ENCODE peak calls at places on chromosomes 13 and 19, in seven cellular contexts. One of them, this sample, is unnamed.

GRCh38 chr13:78247362-78247761 is 328.7 kb upstream of the EDNRB start:
- DNase-seq in Peyer's patch: no peak
- DNase-seq in body of pancreas: no peak
- DNase-seq in left ventricle myocardium inferior: no peak
- DNase-seq in heart right ventricle: no peak
- DNase-seq in ascending aorta: no peak
- DNase-seq in colonic mucosa: no peak
- DNase-seq in this sample: no peak

GRCh38 chr19:28940751-28941500 is 272.0 kb downstream of the UQCRFS1 start:
- DNase-seq in Peyer's patch: no peak
- DNase-seq in body of pancreas: no peak
- DNase-seq in left ventricle myocardium inferior: no peak
- DNase-seq in heart right ventricle: no peak
- DNase-seq in ascending aorta: no peak
- DNase-seq in colonic mucosa: no peak
- DNase-seq in this sample: no peak

GRCh38 chr13:42401376-42401775 is 129.4 kb downstream of the AKAP11 start:
- DNase-seq in Peyer's patch: no peak
- DNase-seq in body of pancreas: no peak
- DNase-seq in left ventricle myocardium inferior: no peak
- DNase-seq in heart right ventricle: no peak
- DNase-seq in ascending aorta: no peak
- DNase-seq in colonic mucosa: no peak
- DNase-seq in this sample: no peak

GRCh38 chr13:59103004-59103768 is 1060.5 kb downstream of the DIAPH3 start:
- DNase-seq in Peyer's patch: no peak
- DNase-seq in body of pancreas: no peak
- DNase-seq in left ventricle myocardium inferior: no peak
- DNase-seq in heart right ventricle: no peak
- DNase-seq in ascending aorta: no peak
- DNase-seq in colonic mucosa: no peak
- DNase-seq in this sample: no peak

GRCh38 chr13:30371649-30372265 is 50.5 kb upstream of the UBE2L5 start:
- DNase-seq in Peyer's patch: peak; percentile 52
- DNase-seq in body of pancreas: peak; percentile 61
- DNase-seq in left ventricle myocardium inferior: no peak
- DNase-seq in heart right ventricle: no peak
- DNase-seq in ascending aorta: no peak
- DNase-seq in colonic mucosa: peak; percentile 80
- DNase-seq in this sample: no peak

GRCh38 chr19:47633516-47633915 is 24.6 kb downstream of the BICRA start:
- DNase-seq in Peyer's patch: no peak
- DNase-seq in body of pancreas: no peak
- DNase-seq in left ventricle myocardium inferior: no peak
- DNase-seq in heart right ventricle: no peak
- DNase-seq in ascending aorta: no peak
- DNase-seq in colonic mucosa: no peak
- DNase-seq in this sample: no peak

GRCh38 chr13:26785845-26786630 is 25.5 kb upstream of the GPR12 start:
- DNase-seq in Peyer's patch: no peak
- DNase-seq in body of pancreas: peak; percentile 30
- DNase-seq in left ventricle myocardium inferior: no peak
- DNase-seq in heart right ventricle: peak; percentile 14
- DNase-seq in ascending aorta: no peak
- DNase-seq in colonic mucosa: peak; percentile 34
- DNase-seq in this sample: peak; percentile 37

GRCh38 chr13:79295906-79296564 is 110.0 kb downstream of the RBM26 start:
- DNase-seq in Peyer's patch: no peak
- DNase-seq in body of pancreas: no peak
- DNase-seq in left ventricle myocardium inferior: no peak
- DNase-seq in heart right ventricle: no peak
- DNase-seq in ascending aorta: no peak
- DNase-seq in colonic mucosa: no peak
- DNase-seq in this sample: no peak

GRCh38 chr13:95787356-95788099 is 110.6 kb downstream of the DNAJC3 start:
- DNase-seq in Peyer's patch: no peak
- DNase-seq in body of pancreas: peak; percentile 47
- DNase-seq in left ventricle myocardium inferior: no peak
- DNase-seq in heart right ventricle: no peak
- DNase-seq in ascending aorta: no peak
- DNase-seq in colonic mucosa: no peak
- DNase-seq in this sample: no peak

GRCh38 chr19:7962644-7963268 is 19.3 kb upstream of the TIMM44 start:
- DNase-seq in Peyer's patch: no peak
- DNase-seq in body of pancreas: no peak
- DNase-seq in left ventricle myocardium inferior: no peak
- DNase-seq in heart right ventricle: no peak
- DNase-seq in ascending aorta: no peak
- DNase-seq in colonic mucosa: no peak
- DNase-seq in this sample: no peak

GRCh38 chr13:108185218-108185617 is 30.1 kb downstream of the LIG4 start:
- DNase-seq in Peyer's patch: no peak
- DNase-seq in body of pancreas: no peak
- DNase-seq in left ventricle myocardium inferior: no peak
- DNase-seq in heart right ventricle: no peak
- DNase-seq in ascending aorta: no peak
- DNase-seq in colonic mucosa: no peak
- DNase-seq in this sample: no peak

GRCh38 chr13:111898956-111899713 is 167.8 kb upstream of the SOX1 start:
- DNase-seq in Peyer's patch: no peak
- DNase-seq in body of pancreas: no peak
- DNase-seq in left ventricle myocardium inferior: no peak
- DNase-seq in heart right ventricle: no peak
- DNase-seq in ascending aorta: no peak
- DNase-seq in colonic mucosa: no peak
- DNase-seq in this sample: no peak

GRCh38 chr13:29260684-29261083 is 334.8 kb downstream of the SLC7A1 start:
- DNase-seq in Peyer's patch: no peak
- DNase-seq in body of pancreas: no peak
- DNase-seq in left ventricle myocardium inferior: no peak
- DNase-seq in heart right ventricle: no peak
- DNase-seq in ascending aorta: no peak
- DNase-seq in colonic mucosa: no peak
- DNase-seq in this sample: no peak

GRCh38 chr13:61086052-61086451 is 329.6 kb downstream of the PCDH20 start:
- DNase-seq in Peyer's patch: no peak
- DNase-seq in body of pancreas: no peak
- DNase-seq in left ventricle myocardium inferior: no peak
- DNase-seq in heart right ventricle: no peak
- DNase-seq in ascending aorta: no peak
- DNase-seq in colonic mucosa: no peak
- DNase-seq in this sample: no peak

GRCh38 chr19:6161271-6161850 is 25.9 kb downstream of the ACSBG2 start:
- DNase-seq in Peyer's patch: no peak
- DNase-seq in body of pancreas: peak; percentile 13
- DNase-seq in left ventricle myocardium inferior: no peak
- DNase-seq in heart right ventricle: peak; percentile 63
- DNase-seq in ascending aorta: no peak
- DNase-seq in colonic mucosa: peak; percentile 21
- DNase-seq in this sample: no peak

GRCh38 chr19:54209748-54210494 is 9.3 kb downstream of the RPS9 start:
- DNase-seq in Peyer's patch: peak; percentile 81
- DNase-seq in body of pancreas: peak; percentile 99
- DNase-seq in left ventricle myocardium inferior: peak; percentile 80
- DNase-seq in heart right ventricle: peak; percentile 82
- DNase-seq in ascending aorta: peak; percentile 75
- DNase-seq in colonic mucosa: peak; percentile 97
- DNase-seq in this sample: peak; percentile 91

GRCh38 chr13:45621950-45622349 is 6.4 kb upstream of the ERICH6B start:
- DNase-seq in Peyer's patch: no peak
- DNase-seq in body of pancreas: no peak
- DNase-seq in left ventricle myocardium inferior: no peak
- DNase-seq in heart right ventricle: no peak
- DNase-seq in ascending aorta: no peak
- DNase-seq in colonic mucosa: no peak
- DNase-seq in this sample: no peak

GRCh38 chr13:75566658-75567057 is 17.1 kb downstream of the UCHL3 start:
- DNase-seq in Peyer's patch: no peak
- DNase-seq in body of pancreas: no peak
- DNase-seq in left ventricle myocardium inferior: no peak
- DNase-seq in heart right ventricle: no peak
- DNase-seq in ascending aorta: no peak
- DNase-seq in colonic mucosa: no peak
- DNase-seq in this sample: no peak

GRCh38 chr13:73335226-73335625 is 276.4 kb downstream of the KLF5 start:
- DNase-seq in Peyer's patch: no peak
- DNase-seq in body of pancreas: no peak
- DNase-seq in left ventricle myocardium inferior: no peak
- DNase-seq in heart right ventricle: no peak
- DNase-seq in ascending aorta: no peak
- DNase-seq in colonic mucosa: no peak
- DNase-seq in this sample: no peak

GRCh38 chr13:99657848-99658265 is 156.6 kb downstream of the TM9SF2 start:
- DNase-seq in Peyer's patch: peak; percentile 60
- DNase-seq in body of pancreas: no peak
- DNase-seq in left ventricle myocardium inferior: peak; percentile 31
- DNase-seq in heart right ventricle: peak; percentile 21
- DNase-seq in ascending aorta: no peak
- DNase-seq in colonic mucosa: peak; percentile 18
- DNase-seq in this sample: peak; percentile 37

GRCh38 chr13:101706651-101707050 is 254.2 kb downstream of the ITGBL1 start:
- DNase-seq in Peyer's patch: no peak
- DNase-seq in body of pancreas: no peak
- DNase-seq in left ventricle myocardium inferior: no peak
- DNase-seq in heart right ventricle: no peak
- DNase-seq in ascending aorta: no peak
- DNase-seq in colonic mucosa: no peak
- DNase-seq in this sample: no peak

GRCh38 chr19:36417752-36418286 is 625 bp downstream of the ZFP82 start:
- DNase-seq in Peyer's patch: no peak
- DNase-seq in body of pancreas: no peak
- DNase-seq in left ventricle myocardium inferior: no peak
- DNase-seq in heart right ventricle: no peak
- DNase-seq in ascending aorta: no peak
- DNase-seq in colonic mucosa: peak; percentile 16
- DNase-seq in this sample: no peak

GRCh38 chr19:55158848-55159793 is 1.6 kb upstream of the TNNI3 start:
- DNase-seq in Peyer's patch: no peak
- DNase-seq in body of pancreas: no peak
- DNase-seq in left ventricle myocardium inferior: peak; percentile 86
- DNase-seq in heart right ventricle: peak; percentile 87
- DNase-seq in ascending aorta: no peak
- DNase-seq in colonic mucosa: no peak
- DNase-seq in this sample: no peak

GRCh38 chr19:49374665-49375434 is 11.2 kb downstream of the DKKL1 start:
- DNase-seq in Peyer's patch: no peak
- DNase-seq in body of pancreas: no peak
- DNase-seq in left ventricle myocardium inferior: no peak
- DNase-seq in heart right ventricle: no peak
- DNase-seq in ascending aorta: no peak
- DNase-seq in colonic mucosa: no peak
- DNase-seq in this sample: no peak

GRCh38 chr19:53076984-53077383 is 26.2 kb downstream of the ZNF160 start:
- DNase-seq in Peyer's patch: no peak
- DNase-seq in body of pancreas: peak; percentile 49
- DNase-seq in left ventricle myocardium inferior: peak; percentile 63
- DNase-seq in heart right ventricle: peak; percentile 63
- DNase-seq in ascending aorta: no peak
- DNase-seq in colonic mucosa: no peak
- DNase-seq in this sample: no peak

GRCh38 chr13:48797127-48797526 is 143.4 kb downstream of the CYSLTR2 start:
- DNase-seq in Peyer's patch: no peak
- DNase-seq in body of pancreas: no peak
- DNase-seq in left ventricle myocardium inferior: no peak
- DNase-seq in heart right ventricle: no peak
- DNase-seq in ascending aorta: no peak
- DNase-seq in colonic mucosa: no peak
- DNase-seq in this sample: no peak

GRCh38 chr19:13098291-13099072 is 4.2 kb downstream of the LYL1 start:
- DNase-seq in Peyer's patch: peak; percentile 75
- DNase-seq in body of pancreas: no peak
- DNase-seq in left ventricle myocardium inferior: no peak
- DNase-seq in heart right ventricle: no peak
- DNase-seq in ascending aorta: no peak
- DNase-seq in colonic mucosa: peak; percentile 58
- DNase-seq in this sample: no peak
- H3K4me3 ChIP-seq in Peyer's patch: peak overlapping the region; percentile 30
- H3K4me3 ChIP-seq in body of pancreas: no peak overlapping the region
- H3K4me3 ChIP-seq in left ventricle myocardium inferior: peak overlapping the region; percentile 70
- H3K4me3 ChIP-seq in heart right ventricle: peak overlapping the region; percentile 33
- H3K4me3 ChIP-seq in ascending aorta: peak overlapping the region; percentile 39
- H3K4me3 ChIP-seq in colonic mucosa: peak overlapping the region; percentile 27
- H3K4me3 ChIP-seq in this sample: peak overlapping the region; percentile 46

DNA sequence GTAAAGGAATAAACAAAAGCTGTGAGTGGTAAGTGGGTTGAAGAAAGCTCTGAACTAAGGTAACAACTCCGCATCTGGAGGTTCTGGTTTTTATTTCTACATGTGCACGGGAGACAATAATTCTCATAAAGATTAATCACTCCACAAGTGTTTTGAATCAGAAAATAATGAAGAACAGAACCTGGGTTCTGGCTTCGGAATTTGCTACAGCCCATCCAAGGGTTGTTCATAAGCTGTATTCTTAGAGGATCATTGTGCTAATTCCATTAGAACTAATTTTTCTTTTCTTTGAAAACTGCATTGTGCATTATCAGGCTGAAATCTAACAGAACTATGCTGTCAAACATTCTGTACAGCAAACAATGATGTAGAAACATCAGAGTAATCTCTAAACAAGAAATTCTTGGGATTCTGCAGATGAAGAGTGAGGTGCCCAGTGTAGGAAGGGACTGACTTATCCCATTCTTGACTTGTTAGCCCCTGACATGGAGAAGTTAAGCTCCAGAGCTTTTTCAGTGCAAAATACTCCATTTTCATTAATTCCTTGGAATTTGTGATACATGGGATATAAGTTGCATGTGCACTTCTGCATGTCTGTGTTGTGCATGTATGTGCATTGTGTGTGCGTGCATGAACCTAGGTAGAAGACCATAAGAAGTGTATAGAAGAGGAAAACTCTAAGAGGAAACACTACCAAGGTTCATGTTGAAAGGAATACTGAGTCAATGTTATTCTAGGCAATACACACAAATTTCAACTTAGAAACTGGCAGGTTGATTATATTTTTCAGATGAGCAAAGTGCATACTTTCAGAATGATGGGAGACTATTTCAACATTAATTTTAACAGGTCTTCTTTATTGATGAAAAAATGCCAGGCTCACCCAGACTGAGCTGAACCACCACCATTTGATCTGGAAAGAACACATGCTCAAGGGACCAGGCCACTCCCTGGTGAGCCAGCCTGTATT is 368.4 kb downstream of the COG6 start:
- DNase-seq in Peyer's patch: no peak
- DNase-seq in body of pancreas: no peak
- DNase-seq in left ventricle myocardium inferior: no peak
- DNase-seq in heart right ventricle: no peak
- DNase-seq in ascending aorta: no peak
- DNase-seq in colonic mucosa: no peak
- DNase-seq in this sample: no peak
- H3K27ac ChIP-seq in Peyer's patch: no peak overlapping the region
- H3K27ac ChIP-seq in body of pancreas: no peak overlapping the region
- H3K27ac ChIP-seq in left ventricle myocardium inferior: no peak overlapping the region
- H3K27ac ChIP-seq in heart right ventricle: no peak overlapping the region
- H3K27ac ChIP-seq in ascending aorta: no peak overlapping the region
- H3K27ac ChIP-seq in colonic mucosa: no peak overlapping the region
- H3K27ac ChIP-seq in this sample: no peak overlapping the region

GRCh38 chr19:41646589-41647204 is 19.8 kb upstream of the CEACAM4 start:
- DNase-seq in Peyer's patch: no peak
- DNase-seq in body of pancreas: peak; percentile 22
- DNase-seq in left ventricle myocardium inferior: no peak
- DNase-seq in heart right ventricle: no peak
- DNase-seq in ascending aorta: no peak
- DNase-seq in colonic mucosa: no peak
- DNase-seq in this sample: no peak
- TF ChIP-seq CTCF in Peyer's patch: peak; percentile 37
- TF ChIP-seq CTCF in body of pancreas: no peak
- TF ChIP-seq CTCF in left ventricle myocardium inferior: peak; percentile 26
- TF ChIP-seq CTCF in heart right ventricle: peak; percentile 22
- TF ChIP-seq CTCF in ascending aorta: no peak
- TF ChIP-seq CTCF in colonic mucosa: no peak
- TF ChIP-seq CTCF in this sample: no peak

GRCh38 chr19:15126511-15126910 is 19.3 kb downstream of the SYDE1 start:
- DNase-seq in Peyer's patch: no peak
- DNase-seq in body of pancreas: no peak
- DNase-seq in left ventricle myocardium inferior: no peak
- DNase-seq in heart right ventricle: no peak
- DNase-seq in ascending aorta: no peak
- DNase-seq in colonic mucosa: no peak
- DNase-seq in this sample: no peak
- H3K4me3 ChIP-seq in Peyer's patch: no peak overlapping the region
- H3K4me3 ChIP-seq in body of pancreas: no peak overlapping the region
- H3K4me3 ChIP-seq in left ventricle myocardium inferior: no peak overlapping the region
- H3K4me3 ChIP-seq in heart right ventricle: no peak overlapping the region
- H3K4me3 ChIP-seq in ascending aorta: no peak overlapping the region
- H3K4me3 ChIP-seq in colonic mucosa: no peak overlapping the region
- H3K4me3 ChIP-seq in this sample: no peak overlapping the region